ENCODE peak calls at places on chromosomes 5 and 9, in nine cellular contexts. K is B cell, M is natural killer cell, T is lower lobe of right lung, S is HFFc6, L is A549, J is upper lobe of right lung, U is kidney epithelial cell, C is astrocyte. W is an unnamed sample.

GRCh38 chr9:9790216-9790872 is 822.5 kb downstream of the PTPRD start:
- DNase-seq in K (peak), M (no peak), T (no peak), S (no peak), L (no peak), J (no peak), U (peak), C (no peak), W (no peak)

GRCh38 chr9:132977626-132978450 is 656 bp upstream of the GFI1B start:
- DNase-seq in K (peak), M (peak), T (peak), S (peak), L (peak), J (peak), U (no peak), C (no peak), W (no peak)

GRCh38 chr5:173868096-173868879 is 19.9 kb upstream of the CPEB4 start:
- DNase-seq in K (no peak), M (no peak), T (no peak), S (no peak), L (no peak), J (no peak), U (peak), C (peak), W (no peak)

GRCh38 chr9:127982912-127983311 is 2.1 kb upstream of the EEIG1 start:
- DNase-seq in K (no peak), M (no peak), T (no peak), S (no peak), L (no peak), J (no peak), U (no peak), C (no peak), W (no peak)

GRCh38 chr5:158601118-158601517 is 498.6 kb downstream of the EBF1 start:
- DNase-seq in K (no peak), M (no peak), T (no peak), S (no peak), L (no peak), J (no peak), U (no peak), C (no peak), W (no peak)

GRCh38 chr5:68041293-68041692 is 174.3 kb upstream of the PIK3R1 start:
- DNase-seq in K (peak), M (no peak), T (no peak), S (no peak), L (no peak), J (no peak), U (no peak), C (no peak), W (no peak)

GRCh38 chr5:76175051-76175666 is 92.0 kb downstream of the SV2C start:
- DNase-seq in K (peak), M (peak), T (no peak), S (peak), L (peak), J (no peak), U (peak), C (peak), W (no peak)

GRCh38 chr5:133907075-133907474 is 61.4 kb downstream of the C5orf15 start:
- DNase-seq in K (no peak), M (no peak), T (no peak), S (no peak), L (no peak), J (no peak), U (no peak), C (no peak), W (no peak)

GRCh38 chr5:19605846-19606407 is 382.1 kb downstream of the CDH18 start:
- DNase-seq in K (no peak), M (no peak), T (no peak), S (no peak), L (no peak), J (no peak), U (no peak), C (no peak), W (no peak)

GRCh38 chr5:174799146-174799545 is 74.8 kb downstream of the MSX2 start:
- DNase-seq in K (no peak), M (no peak), T (no peak), S (no peak), L (no peak), J (no peak), U (no peak), C (peak), W (no peak)

GRCh38 chr5:138339086-138339456 is 1.0 kb downstream of the FAM53C start:
- DNase-seq in K (no peak), M (no peak), T (no peak), S (no peak), L (no peak), J (no peak), U (no peak), C (no peak), W (no peak)

GRCh38 chr9:78280982-78281668 is 15.8 kb upstream of the PSAT1 start:
- DNase-seq in K (no peak), M (no peak), T (peak), S (no peak), L (no peak), J (peak), U (no peak), C (peak), W (no peak)

GRCh38 chr5:138580001-138580400 is 4.8 kb upstream of the HSPA9 start:
- DNase-seq in K (no peak), M (no peak), T (no peak), S (no peak), L (no peak), J (no peak), U (no peak), C (no peak), W (no peak)

GRCh38 chr5:76958976-76959767 is 6.3 kb downstream of the CRHBP start:
- DNase-seq in K (no peak), M (no peak), T (no peak), S (peak), L (no peak), J (no peak), U (peak), C (peak), W (no peak)

GRCh38 chr5:115069087-115069968 is 100.4 kb downstream of the TRIM36 start:
- DNase-seq in K (peak), M (no peak), T (no peak), S (peak), L (peak), J (no peak), U (no peak), C (peak), W (no peak)

GRCh38 chr9:98232926-98233325 is 22.5 kb downstream of the TBC1D2 start:
- DNase-seq in K (no peak), M (no peak), T (no peak), S (no peak), L (no peak), J (no peak), U (no peak), C (no peak), W (no peak)

GRCh38 chr5:51810592-51810991 is 427.3 kb downstream of the ISL1 start:
- DNase-seq in K (no peak), M (no peak), T (no peak), S (no peak), L (no peak), J (no peak), U (peak), C (no peak), W (no peak)

GRCh38 chr9:127886401-127886972 is 9.0 kb upstream of the AK1 start:
- DNase-seq in K (no peak), M (no peak), T (no peak), S (no peak), L (no peak), J (peak), U (no peak), C (no peak), W (no peak)

GRCh38 chr9:3410461-3410860 is 115.3 kb downstream of the RFX3 start:
- DNase-seq in K (no peak), M (no peak), T (no peak), S (no peak), L (no peak), J (no peak), U (no peak), C (no peak), W (no peak)

GRCh38 chr9:92550765-92551164 is 15.0 kb upstream of the ECM2 start:
- DNase-seq in K (no peak), M (no peak), T (no peak), S (no peak), L (no peak), J (no peak), U (no peak), C (no peak), W (no peak)

GRCh38 chr9:86282979-86283535 is 719 bp upstream of the ISCA1 start:
- DNase-seq in K (no peak), M (no peak), T (no peak), S (peak), L (peak), J (no peak), U (peak), C (peak), W (no peak)

GRCh38 chr9:121827251-121827967 is 176.0 kb downstream of the DAB2IP start:
- DNase-seq in K (no peak), M (no peak), T (no peak), S (no peak), L (no peak), J (peak), U (no peak), C (no peak), W (peak)

GRCh38 chr5:108432024-108432423 is 50.1 kb upstream of the FBXL17 start:
- DNase-seq in K (no peak), M (no peak), T (no peak), S (peak), L (no peak), J (no peak), U (no peak), C (peak), W (no peak)

GRCh38 chr5:133892306-133892705 is 76.1 kb downstream of the C5orf15 start:
- DNase-seq in K (no peak), M (no peak), T (no peak), S (no peak), L (no peak), J (no peak), U (no peak), C (no peak), W (no peak)

GRCh38 chr9:69632768-69633167 is 39.4 kb downstream of the APBA1 start:
- DNase-seq in K (no peak), M (no peak), T (no peak), S (no peak), L (no peak), J (no peak), U (no peak), C (no peak), W (no peak)

GRCh38 chr5:133906303-133906702 is 62.1 kb downstream of the C5orf15 start:
- DNase-seq in K (peak), M (no peak), T (no peak), S (no peak), L (no peak), J (no peak), U (no peak), C (no peak), W (no peak)

GRCh38 chr5:89735108-89735507 is 674.4 kb downstream of the CETN3 start:
- DNase-seq in K (no peak), M (no peak), T (no peak), S (no peak), L (no peak), J (no peak), U (peak), C (peak), W (no peak)

GRCh38 chr5:54533541-54534179 is 16.1 kb downstream of the SNX18 start:
- DNase-seq in K (no peak), M (no peak), T (no peak), S (no peak), L (no peak), J (no peak), U (no peak), C (no peak), W (no peak)

GRCh38 chr9:116767219-116767618 is 80.1 kb downstream of the TRIM32 start:
- DNase-seq in K (no peak), M (no peak), T (no peak), S (no peak), L (no peak), J (no peak), U (peak), C (no peak), W (no peak)

GRCh38 chr5:131169810-131170539 is 769 bp upstream of the LYRM7 start:
- DNase-seq in K (no peak), M (no peak), T (no peak), S (no peak), L (no peak), J (no peak), U (no peak), C (no peak), W (no peak)

GRCh38 chr9:134496413-134497282 is 145.0 kb upstream of the COL5A1 start:
- DNase-seq in K (no peak), M (no peak), T (no peak), S (peak), L (no peak), J (peak), U (no peak), C (peak), W (no peak)

GRCh38 chr5:31664566-31664965 is 25.6 kb downstream of the PDZD2 start:
- DNase-seq in K (no peak), M (no peak), T (no peak), S (peak), L (peak), J (no peak), U (no peak), C (peak), W (no peak)
- TF ChIP-seq CTCF in K (no peak), M (no peak), T (no peak), S (peak), L (peak), J (no peak), U (peak), C (no peak), W (peak)

DNA sequence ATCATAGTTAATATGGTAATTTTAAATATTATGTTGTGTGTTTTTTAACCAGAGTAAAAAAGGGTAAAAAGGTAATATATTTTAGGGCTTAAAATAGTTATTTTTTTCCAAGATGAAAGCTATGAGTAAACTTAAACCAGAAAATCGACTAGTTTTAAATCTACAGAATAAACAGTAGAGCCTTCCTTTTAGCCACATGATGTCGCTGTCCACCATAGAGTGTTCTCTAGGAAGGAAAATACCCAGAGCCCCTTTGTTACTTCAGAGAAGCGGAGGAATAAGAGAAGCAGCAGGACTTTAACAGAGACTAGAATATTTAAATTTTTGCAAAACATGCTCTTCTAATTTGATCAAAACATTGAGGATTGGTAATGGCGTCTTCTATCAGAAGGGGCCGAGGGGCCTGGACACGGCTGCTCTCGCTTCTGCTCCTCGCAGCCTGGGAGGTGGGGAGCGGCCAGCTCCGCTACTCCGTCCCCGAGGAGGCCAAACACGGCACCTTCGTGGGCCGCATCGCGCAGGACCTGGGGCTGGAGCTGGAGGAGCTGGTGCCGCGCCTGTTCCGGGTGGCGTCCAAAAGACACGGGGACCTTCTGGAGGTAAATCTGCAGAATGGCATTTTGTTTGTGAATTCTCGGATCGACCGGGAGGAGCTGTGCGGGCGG is at the start of gene PCDHA2:
- DNase-seq in K (no peak), M (no peak), T (no peak), S (no peak), L (peak), J (no peak), U (no peak), C (no peak), W (no peak)
- TF ChIP-seq CTCF in K (no peak), M (no peak), T (no peak), S (peak), L (no peak), J (peak), U (peak), C (no peak), W (peak)

GRCh38 chr9:124439661-124440243 is 10.5 kb upstream of the ADGRD2 start:
- DNase-seq in K (no peak), M (no peak), T (no peak), S (no peak), L (no peak), J (no peak), U (no peak), C (no peak), W (no peak)

GRCh38 chr9:124438091-124438490 is 12.2 kb upstream of the ADGRD2 start:
- DNase-seq in K (no peak), M (no peak), T (no peak), S (no peak), L (no peak), J (peak), U (no peak), C (no peak), W (no peak)

GRCh38 chr9:124437086-124437485 is 13.2 kb upstream of the ADGRD2 start:
- DNase-seq in K (no peak), M (no peak), T (no peak), S (no peak), L (no peak), J (no peak), U (no peak), C (no peak), W (no peak)

GRCh38 chr9:124439086-124439485 is 11.2 kb upstream of the ADGRD2 start:
- DNase-seq in K (no peak), M (no peak), T (no peak), S (no peak), L (no peak), J (no peak), U (no peak), C (no peak), W (no peak)

DNA sequence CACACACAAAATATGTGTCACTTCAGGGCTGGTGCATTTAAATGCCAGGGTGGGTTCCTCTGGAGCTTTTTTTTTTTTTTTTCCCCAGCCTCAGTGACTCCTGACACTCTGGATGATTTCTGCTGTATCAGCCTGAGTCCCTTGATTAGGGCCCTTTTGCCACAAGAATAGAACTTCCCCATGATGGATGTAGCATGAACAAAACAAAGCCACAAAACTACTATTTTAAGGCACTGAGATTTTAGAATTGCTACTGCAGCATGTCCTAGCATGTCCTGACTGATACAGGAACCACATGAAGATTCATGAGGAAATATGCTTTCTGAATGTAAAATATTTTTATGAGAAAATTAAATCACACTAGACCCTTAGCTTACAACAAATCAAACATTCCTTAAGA is 13.9 kb upstream of the ADGRD2 start:
- DNase-seq in K (no peak), M (no peak), T (no peak), S (no peak), L (no peak), J (no peak), U (no peak), C (no peak), W (no peak)
- TF ChIP-seq CTCF in K (no peak), M (no peak), T (no peak), S (no peak), L (no peak), J (no peak), U (no peak), C (no peak), W (no peak)

GRCh38 chr5:79694183-79694582 is 4.5 kb downstream of the CMYA5 start:
- DNase-seq in K (no peak), M (no peak), T (no peak), S (no peak), L (no peak), J (no peak), U (no peak), C (no peak), W (no peak)
- TF ChIP-seq CTCF in K (no peak), M (no peak), T (no peak), S (no peak), L (no peak), J (no peak), U (no peak), C (no peak), W (no peak)